ENCODE peak calls at places on chromosome 3, in four cellular contexts. U is left ventricle myocardium inferior, J is cardiac muscle cell, H is psoas muscle. L is an unnamed sample.
A peak's percentile ranks its signal among the peaks of the same experiment; 100 is the strongest.

GRCh38 chr3:46918202-46918601 is 40.7 kb downstream of the PTH1R start:
- DNase-seq in U (no peak), J (no peak), H (no peak), L (no peak)

GRCh38 chr3:7095116-7095515 is 234.2 kb downstream of the GRM7 start:
- DNase-seq in U (no peak), J (no peak), H (no peak), L (no peak)

GRCh38 chr3:65483475-65483874 is 555.2 kb downstream of the MAGI1 start:
- DNase-seq in U (peak; percentile 74), J (peak; percentile 82), H (peak; percentile 14), L (peak; percentile 81)

GRCh38 chr3:34106879-34107278 is 308.4 kb downstream of the PDCD6IP start:
- DNase-seq in U (no peak), J (peak; percentile 71), H (no peak), L (no peak)

GRCh38 chr3:144257381-144257780 is 285.8 kb downstream of the DIPK2A start:
- DNase-seq in U (no peak), J (no peak), H (no peak), L (no peak)

GRCh38 chr3:23172059-23172458 is 31.1 kb upstream of the UBE2E2 start:
- DNase-seq in U (no peak), J (no peak), H (no peak), L (no peak)

GRCh38 chr3:185400866-185401265 is 37.9 kb downstream of the MAP3K13 start:
- DNase-seq in U (no peak), J (no peak), H (no peak), L (no peak)

GRCh38 chr3:155323063-155323666 is 29.7 kb upstream of the STRIT1 start:
- DNase-seq in U (no peak), J (peak; percentile 83), H (no peak), L (no peak)

GRCh38 chr3:116265976-116266584 is 179.2 kb downstream of the LSAMP start:
- DNase-seq in U (no peak), J (no peak), H (no peak), L (no peak)

GRCh38 chr3:39383913-39384664 is 919 bp downstream of the SLC25A38 start:
- DNase-seq in U (peak; percentile 97), J (peak; percentile 98), H (peak; percentile 97), L (peak; percentile 96)

DNA sequence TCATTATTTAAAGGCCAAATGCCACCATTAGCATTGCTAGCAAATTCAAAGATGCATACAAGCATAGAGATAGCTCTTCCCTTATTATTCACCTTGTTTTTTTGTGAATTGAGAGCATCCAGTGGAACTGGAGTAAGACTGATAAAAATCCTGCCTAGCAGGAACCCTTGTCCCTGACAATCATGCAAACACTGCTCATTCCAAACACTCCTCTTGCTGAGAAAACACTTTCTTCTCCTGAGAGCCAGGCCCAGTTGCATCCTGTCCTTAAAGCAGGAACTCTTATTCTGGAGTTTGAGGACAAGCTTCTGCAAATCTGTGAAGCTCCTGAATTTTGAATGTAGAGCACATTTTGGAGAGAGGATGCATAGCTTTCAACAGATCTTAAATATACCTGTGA is 49.3 kb upstream of the KCNMB2 start:
- DNase-seq in U (no peak), J (no peak), H (no peak), L (no peak)
- H3K27ac ChIP-seq in U (no peak overlapping the region), J (no peak overlapping the region), H (no peak overlapping the region), L (no peak overlapping the region)

GRCh38 chr3:173916799-173917198 is 519.3 kb downstream of the NLGN1 start:
- DNase-seq in U (no peak), J (no peak), H (no peak), L (no peak)

GRCh38 chr3:173913985-173914421 is 516.5 kb downstream of the NLGN1 start:
- DNase-seq in U (no peak), J (no peak), H (no peak), L (no peak)

GRCh38 chr3:173911446-173911845 is 513.9 kb downstream of the NLGN1 start:
- DNase-seq in U (no peak), J (peak; percentile 83), H (no peak), L (no peak)

GRCh38 chr3:173913397-173913796 is 515.9 kb downstream of the NLGN1 start:
- DNase-seq in U (peak; percentile 22), J (peak; percentile 89), H (no peak), L (no peak)

GRCh38 chr3:173912126-173912525 is 514.6 kb downstream of the NLGN1 start:
- DNase-seq in U (no peak), J (no peak), H (no peak), L (no peak)
- H3K27ac ChIP-seq in U (no peak overlapping the region), J (no peak overlapping the region), H (no peak overlapping the region), L (no peak overlapping the region)

DNA sequence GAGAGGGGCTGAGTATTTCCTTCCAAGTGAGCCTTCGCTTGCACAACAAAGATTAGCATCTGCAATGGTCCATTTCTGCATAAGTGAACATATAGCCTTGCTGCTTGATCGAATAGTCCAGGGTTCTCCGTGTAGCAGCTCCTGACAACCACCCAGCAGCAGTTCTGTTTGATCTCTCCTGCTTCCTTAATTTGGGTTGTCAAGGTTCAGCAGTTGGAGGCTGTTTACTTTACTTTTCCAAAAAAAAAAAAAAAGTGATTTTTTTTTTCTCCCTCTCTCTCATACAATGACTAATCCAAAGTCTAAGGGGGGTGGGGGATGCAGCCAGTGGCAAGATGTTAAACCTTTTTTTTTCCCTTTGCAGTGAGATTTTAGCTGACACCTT is 3.6 kb downstream of the FOXP1 start:
- DNase-seq in U (no peak), J (peak; percentile 13), H (no peak), L (no peak)
- H3K27ac ChIP-seq in U (peak overlapping the region; percentile 99), J (peak overlapping the region; percentile 97), H (peak overlapping the region; percentile 93), L (peak overlapping the region; percentile 57)

GRCh38 chr3:43995078-43995928 is 246.4 kb upstream of the TOPAZ1 start:
- DNase-seq in U (no peak), J (peak; percentile 41), H (no peak), L (no peak)

GRCh38 chr3:43997788-43998373 is 243.8 kb upstream of the TOPAZ1 start:
- DNase-seq in U (no peak), J (peak; percentile 19), H (no peak), L (no peak)

GRCh38 chr3:43995929-43996378 is 245.7 kb upstream of the TOPAZ1 start:
- DNase-seq in U (no peak), J (peak; percentile 5), H (no peak), L (no peak)

GRCh38 chr3:43996379-43997301 is 245.0 kb upstream of the TOPAZ1 start:
- DNase-seq in U (no peak), J (peak; percentile 69), H (no peak), L (no peak)

DNA sequence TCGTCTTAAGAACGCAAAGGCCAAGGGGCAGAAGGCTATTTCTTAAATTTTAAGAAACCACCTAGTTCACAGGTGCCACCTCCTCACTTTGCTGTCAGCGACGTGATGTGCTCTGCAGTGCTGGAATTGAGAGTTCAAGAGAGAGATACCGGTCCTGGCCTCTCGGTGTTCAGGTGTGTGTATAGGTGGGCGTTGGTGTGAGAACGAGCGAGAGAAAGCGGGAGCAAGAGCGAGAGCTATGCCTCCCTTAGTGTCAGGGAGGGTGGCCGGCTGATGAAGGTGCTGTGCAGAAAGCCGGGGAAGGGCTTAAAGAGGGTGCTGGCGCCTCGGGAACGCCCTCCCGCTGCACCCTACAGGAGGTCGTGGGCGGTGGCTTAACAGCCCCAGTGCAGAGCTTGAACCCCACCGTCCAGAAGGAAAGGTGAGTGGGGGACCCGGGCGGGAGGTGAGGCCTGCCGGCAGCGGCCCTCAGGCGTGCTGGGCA is 247.1 kb upstream of the TOPAZ1 start:
- DNase-seq in U (no peak), J (no peak), H (no peak), L (no peak)
- H3K27ac ChIP-seq in U (no peak overlapping the region), J (no peak overlapping the region), H (no peak overlapping the region), L (no peak overlapping the region)